ENCODE peak calls at places on chromosome 18, in six cellular contexts. One of them, this sample, is unnamed.
A peak's percentile ranks its signal among the peaks of the same experiment; 100 is the strongest.

GRCh38 chr18:77321823-77322805 is 72.5 kb downstream of the GALR1 start:
- DNase-seq in Peyer's patch: peak; percentile 64
- DNase-seq in MCF 10A: peak; percentile 8
- DNase-seq in WTC11: no peak
- DNase-seq in AG09319: no peak
- DNase-seq in suprapubic skin: no peak
- DNase-seq in this sample: no peak

GRCh38 chr18:62829936-62830335 is 114.6 kb downstream of the PHLPP1 start:
- DNase-seq in AG09319: no peak
- DNase-seq in WTC11: no peak
- DNase-seq in MCF 10A: no peak
- DNase-seq in Peyer's patch: no peak
- DNase-seq in suprapubic skin: no peak
- DNase-seq in this sample: no peak

GRCh38 chr18:28003451-28003850 is 173.5 kb downstream of the CDH2 start:
- DNase-seq in suprapubic skin: no peak
- DNase-seq in AG09319: peak; percentile 7
- DNase-seq in WTC11: no peak
- DNase-seq in Peyer's patch: no peak
- DNase-seq in MCF 10A: peak; percentile 61
- DNase-seq in this sample: no peak

GRCh38 chr18:57352761-57353136 is 392 bp downstream of the ST8SIA3 start:
- DNase-seq in AG09319: no peak
- DNase-seq in Peyer's patch: no peak
- DNase-seq in suprapubic skin: no peak
- DNase-seq in MCF 10A: no peak
- DNase-seq in WTC11: peak; percentile 25
- DNase-seq in this sample: no peak

GRCh38 chr18:43800584-43800983 is 523.3 kb upstream of the SYT4 start:
- DNase-seq in suprapubic skin: no peak
- DNase-seq in MCF 10A: no peak
- DNase-seq in Peyer's patch: no peak
- DNase-seq in WTC11: no peak
- DNase-seq in AG09319: no peak
- DNase-seq in this sample: no peak

GRCh38 chr18:23302852-23303527 is 150.1 kb upstream of the RIOK3 start:
- DNase-seq in suprapubic skin: no peak
- DNase-seq in Peyer's patch: peak; percentile 60
- DNase-seq in AG09319: peak; percentile 49
- DNase-seq in MCF 10A: peak; percentile 64
- DNase-seq in WTC11: no peak
- DNase-seq in this sample: no peak

GRCh38 chr18:30432349-30432748 is 610.2 kb downstream of the DSC3 start:
- DNase-seq in AG09319: no peak
- DNase-seq in Peyer's patch: no peak
- DNase-seq in suprapubic skin: no peak
- DNase-seq in MCF 10A: no peak
- DNase-seq in WTC11: no peak
- DNase-seq in this sample: no peak

GRCh38 chr18:12315481-12315880 is 7.4 kb downstream of the TUBB6 start:
- DNase-seq in WTC11: no peak
- DNase-seq in MCF 10A: no peak
- DNase-seq in AG09319: no peak
- DNase-seq in Peyer's patch: no peak
- DNase-seq in suprapubic skin: no peak
- DNase-seq in this sample: no peak

GRCh38 chr18:69102959-69103358 is 297.7 kb upstream of the DOK6 start:
- DNase-seq in suprapubic skin: no peak
- DNase-seq in MCF 10A: peak; percentile 33
- DNase-seq in AG09319: no peak
- DNase-seq in Peyer's patch: no peak
- DNase-seq in WTC11: no peak
- DNase-seq in this sample: no peak

GRCh38 chr18:4878480-4878879 is 318.6 kb downstream of the AKAIN1 start:
- DNase-seq in AG09319: no peak
- DNase-seq in suprapubic skin: no peak
- DNase-seq in WTC11: no peak
- DNase-seq in Peyer's patch: no peak
- DNase-seq in MCF 10A: no peak
- DNase-seq in this sample: no peak

GRCh38 chr18:43877922-43878321 is 600.6 kb upstream of the SYT4 start:
- DNase-seq in WTC11: no peak
- DNase-seq in MCF 10A: no peak
- DNase-seq in Peyer's patch: no peak
- DNase-seq in AG09319: no peak
- DNase-seq in suprapubic skin: no peak
- DNase-seq in this sample: no peak

GRCh38 chr18:63758616-63759015 is 16.6 kb upstream of the SERPINB7 start:
- DNase-seq in suprapubic skin: no peak
- DNase-seq in WTC11: no peak
- DNase-seq in MCF 10A: no peak
- DNase-seq in AG09319: no peak
- DNase-seq in Peyer's patch: no peak
- DNase-seq in this sample: no peak

GRCh38 chr18:10029711-10030110 is 115.9 kb downstream of the VAPA start:
- DNase-seq in WTC11: no peak
- DNase-seq in AG09319: no peak
- DNase-seq in MCF 10A: no peak
- DNase-seq in Peyer's patch: no peak
- DNase-seq in suprapubic skin: no peak
- DNase-seq in this sample: no peak

GRCh38 chr18:31301201-31301655 is 16.7 kb upstream of the DSG1 start:
- DNase-seq in MCF 10A: no peak
- DNase-seq in WTC11: no peak
- DNase-seq in AG09319: no peak
- DNase-seq in Peyer's patch: no peak
- DNase-seq in suprapubic skin: no peak
- DNase-seq in this sample: no peak

DNA sequence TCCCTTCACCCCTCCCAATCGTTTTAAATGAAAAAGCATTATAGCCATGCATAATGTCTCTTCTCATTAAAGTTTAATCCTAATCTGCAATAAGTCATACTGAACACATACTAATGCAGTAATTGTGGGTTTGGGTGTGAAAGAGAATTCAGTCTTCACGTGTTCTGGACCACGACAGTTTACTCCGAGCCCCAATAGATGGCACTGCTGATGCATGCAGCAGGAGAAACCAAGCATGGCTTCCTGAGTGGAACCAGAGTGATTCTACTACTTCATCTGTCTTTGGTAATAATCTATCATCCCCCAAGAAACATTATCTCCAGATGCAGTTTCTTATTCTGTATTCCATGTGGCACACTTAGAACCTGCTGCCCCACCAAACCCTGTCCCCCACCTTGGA is 47.0 kb upstream of the LAMA1 start:
- DNase-seq in suprapubic skin: no peak
- DNase-seq in MCF 10A: peak; percentile 24
- DNase-seq in AG09319: no peak
- DNase-seq in WTC11: no peak
- DNase-seq in Peyer's patch: no peak
- DNase-seq in this sample: no peak
- TF ChIP-seq CTCF in suprapubic skin: no peak
- TF ChIP-seq CTCF in MCF 10A: peak; percentile 17
- TF ChIP-seq CTCF in AG09319: peak; percentile 37
- TF ChIP-seq CTCF in WTC11: no peak
- TF ChIP-seq CTCF in Peyer's patch: peak; percentile 5
- TF ChIP-seq CTCF in this sample: peak; percentile 35

DNA sequence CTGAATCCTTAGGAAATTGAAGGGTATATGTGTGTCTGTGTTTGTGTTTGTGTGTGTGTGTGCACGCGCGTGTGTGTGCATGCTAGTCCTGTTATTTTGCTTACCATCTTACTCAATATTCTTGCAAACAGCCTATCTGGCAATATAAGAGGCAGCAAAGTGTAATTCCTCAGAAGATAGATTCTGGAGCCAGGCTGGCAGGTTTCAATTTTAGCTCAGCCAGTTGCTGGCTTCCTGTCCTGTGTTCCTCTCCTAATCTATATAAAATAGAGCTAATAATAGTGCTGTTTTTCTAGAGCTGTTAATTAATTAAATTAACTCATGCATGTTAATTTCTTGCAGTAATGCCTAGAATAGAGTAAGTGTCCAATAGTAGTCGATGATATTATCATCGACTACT is 256.2 kb downstream of the PIK3C3 start:
- DNase-seq in WTC11: no peak
- DNase-seq in AG09319: no peak
- DNase-seq in suprapubic skin: no peak
- DNase-seq in Peyer's patch: no peak
- DNase-seq in MCF 10A: no peak
- DNase-seq in this sample: no peak
- TF ChIP-seq CTCF in WTC11: no peak
- TF ChIP-seq CTCF in AG09319: no peak
- TF ChIP-seq CTCF in suprapubic skin: no peak
- TF ChIP-seq CTCF in Peyer's patch: no peak
- TF ChIP-seq CTCF in MCF 10A: no peak
- TF ChIP-seq CTCF in this sample: no peak

GRCh38 chr18:79397830-79398761 is 2.4 kb downstream of the NFATC1 start:
- DNase-seq in Peyer's patch: peak; percentile 42
- DNase-seq in AG09319: no peak
- DNase-seq in suprapubic skin: peak; percentile 70
- DNase-seq in WTC11: no peak
- DNase-seq in MCF 10A: no peak
- DNase-seq in this sample: no peak

GRCh38 chr18:79395761-79396404 is at the start of gene NFATC1:
- DNase-seq in suprapubic skin: peak; percentile 90
- DNase-seq in WTC11: peak; percentile 75
- DNase-seq in AG09319: no peak
- DNase-seq in Peyer's patch: peak; percentile 66
- DNase-seq in MCF 10A: peak; percentile 34
- DNase-seq in this sample: peak; percentile 84

GRCh38 chr18:79395308-79395640 is 456 bp upstream of the NFATC1 start:
- DNase-seq in AG09319: no peak
- DNase-seq in MCF 10A: no peak
- DNase-seq in Peyer's patch: no peak
- DNase-seq in WTC11: no peak
- DNase-seq in suprapubic skin: no peak
- DNase-seq in this sample: no peak

GRCh38 chr18:79397288-79397829 is 1.6 kb downstream of the NFATC1 start:
- DNase-seq in MCF 10A: no peak
- DNase-seq in WTC11: no peak
- DNase-seq in suprapubic skin: peak; percentile 51
- DNase-seq in AG09319: no peak
- DNase-seq in Peyer's patch: peak; percentile 40
- DNase-seq in this sample: no peak

GRCh38 chr18:79396431-79397287 is 929 bp downstream of the NFATC1 start:
- DNase-seq in MCF 10A: peak; percentile 45
- DNase-seq in WTC11: peak; percentile 63
- DNase-seq in Peyer's patch: peak; percentile 62
- DNase-seq in AG09319: no peak
- DNase-seq in suprapubic skin: peak; percentile 76
- DNase-seq in this sample: no peak
- TF ChIP-seq CTCF in MCF 10A: no peak
- TF ChIP-seq CTCF in WTC11: no peak
- TF ChIP-seq CTCF in Peyer's patch: no peak
- TF ChIP-seq CTCF in AG09319: peak; percentile 10
- TF ChIP-seq CTCF in suprapubic skin: no peak
- TF ChIP-seq CTCF in this sample: no peak

GRCh38 chr18:55779711-55780590 is 192.0 kb upstream of the TCF4 start:
- DNase-seq in MCF 10A: no peak
- DNase-seq in WTC11: peak; percentile 51
- DNase-seq in Peyer's patch: peak; percentile 48
- DNase-seq in AG09319: no peak
- DNase-seq in suprapubic skin: peak; percentile 61
- DNase-seq in this sample: no peak
- TF ChIP-seq CTCF in MCF 10A: no peak
- TF ChIP-seq CTCF in WTC11: no peak
- TF ChIP-seq CTCF in Peyer's patch: peak; percentile 12
- TF ChIP-seq CTCF in AG09319: no peak
- TF ChIP-seq CTCF in suprapubic skin: peak; percentile 1
- TF ChIP-seq CTCF in this sample: peak; percentile 61